ENCODE peak calls at places on chromosome 18, in ten cellular contexts. J is breast epithelium, S is cardiac muscle cell, R is ovary, O is left ventricle myocardium inferior, I is endodermal cell, V is PC-3, X is GM12865, D is body of pancreas, C is heart left ventricle. E is an unnamed sample.

GRCh38 chr18:32048507-32049091 is 30.0 kb downstream of the RNF125 start:
- DNase-seq in C (peak; percentile 51), R (peak; percentile 37), O (peak; percentile 27), J (no peak), S (peak; percentile 89), I (no peak), D (peak; percentile 21), V (no peak), X (peak; percentile 33), E (peak; percentile 15)

GRCh38 chr18:78612318-78612717 is 367.3 kb upstream of the SALL3 start:
- DNase-seq in I (peak; percentile 8), R (no peak), O (no peak), J (no peak), V (no peak), D (no peak), X (no peak), C (no peak), S (no peak), E (no peak)

GRCh38 chr18:13281406-13281805 is 62.8 kb downstream of the LDLRAD4 start:
- DNase-seq in S (no peak), X (no peak), C (no peak), D (no peak), J (no peak), O (no peak), V (no peak), R (no peak), I (peak; percentile 32), E (no peak)

GRCh38 chr18:69109686-69110085 is 291.0 kb upstream of the DOK6 start:
- DNase-seq in S (peak; percentile 50), I (no peak), X (no peak), C (no peak), V (no peak), R (no peak), O (no peak), J (no peak), D (no peak), E (no peak)

GRCh38 chr18:43017622-43018021 is 97.9 kb downstream of the RIT2 start:
- DNase-seq in X (no peak), O (no peak), V (no peak), J (no peak), D (no peak), S (no peak), C (no peak), R (no peak), I (no peak), E (no peak)

GRCh38 chr18:39799010-39799409 is 2156.0 kb upstream of the PIK3C3 start:
- DNase-seq in X (no peak), S (peak; percentile 62), I (no peak), V (peak; percentile 16), C (no peak), R (no peak), O (no peak), D (no peak), J (no peak), E (no peak)

GRCh38 chr18:61335737-61336555 is 2.7 kb downstream of the CDH20 start:
- DNase-seq in C (no peak), I (no peak), D (no peak), O (no peak), J (no peak), S (peak; percentile 30), R (no peak), X (no peak), V (no peak), E (no peak)

GRCh38 chr18:65750421-65751144 is at the start of gene CDH7:
- DNase-seq in O (no peak), S (no peak), C (no peak), J (no peak), R (no peak), I (peak; percentile 83), V (peak; percentile 60), X (no peak), D (no peak), E (no peak)

GRCh38 chr18:3511980-3512379 is 62.0 kb downstream of the TGIF1 start:
- DNase-seq in X (no peak), I (no peak), O (no peak), J (no peak), D (no peak), R (no peak), C (no peak), S (peak; percentile 80), V (peak; percentile 82), E (peak; percentile 43)

GRCh38 chr18:55861266-55861665 is 273.3 kb upstream of the TCF4 start:
- DNase-seq in D (no peak), R (no peak), V (peak; percentile 69), S (peak; percentile 70), X (no peak), C (no peak), J (no peak), I (peak; percentile 75), O (no peak), E (no peak)

GRCh38 chr18:22840606-22841144 is 92.5 kb upstream of the RBBP8 start:
- DNase-seq in X (no peak), O (no peak), D (no peak), S (no peak), J (no peak), C (no peak), R (no peak), I (no peak), V (no peak), E (no peak)

GRCh38 chr18:74652392-74652988 is 54.8 kb downstream of the ZNF407 start:
- DNase-seq in I (no peak), S (peak; percentile 67), X (peak; percentile 52), C (no peak), V (peak; percentile 69), J (no peak), D (no peak), R (no peak), O (no peak), E (no peak)
- TF ChIP-seq CTCF in I (peak; percentile 84), S (peak; percentile 55), X (peak; percentile 35), C (peak; percentile 59), V (peak; percentile 71), J (peak; percentile 20), D (peak; percentile 53), R (peak; percentile 36), O (peak; percentile 68), E (peak; percentile 64)

GRCh38 chr18:49492694-49493033 is 5.6 kb upstream of the C18orf32 start:
- DNase-seq in J (no peak), I (no peak), R (no peak), S (no peak), O (no peak), V (no peak), X (no peak), C (no peak), D (no peak), E (no peak)
- H3K4me3 ChIP-seq in J (peak overlapping the region; percentile 86), I (no peak overlapping the region), R (no peak overlapping the region), S (no peak overlapping the region), O (peak overlapping the region; percentile 87), V (peak overlapping the region; percentile 90), X (peak overlapping the region; percentile 80), C (no peak overlapping the region), D (no peak overlapping the region), E (no peak overlapping the region)

GRCh38 chr18:52422985-52423601 is 83.1 kb downstream of the DCC start:
- DNase-seq in D (peak; percentile 12), V (no peak), S (no peak), O (no peak), R (no peak), C (no peak), X (peak; percentile 13), J (no peak), I (no peak), E (no peak)
- TF ChIP-seq CTCF in D (no peak), V (no peak), S (no peak), O (no peak), R (no peak), C (no peak), X (no peak), J (no peak), I (peak; percentile 75), E (peak; percentile 44)

DNA sequence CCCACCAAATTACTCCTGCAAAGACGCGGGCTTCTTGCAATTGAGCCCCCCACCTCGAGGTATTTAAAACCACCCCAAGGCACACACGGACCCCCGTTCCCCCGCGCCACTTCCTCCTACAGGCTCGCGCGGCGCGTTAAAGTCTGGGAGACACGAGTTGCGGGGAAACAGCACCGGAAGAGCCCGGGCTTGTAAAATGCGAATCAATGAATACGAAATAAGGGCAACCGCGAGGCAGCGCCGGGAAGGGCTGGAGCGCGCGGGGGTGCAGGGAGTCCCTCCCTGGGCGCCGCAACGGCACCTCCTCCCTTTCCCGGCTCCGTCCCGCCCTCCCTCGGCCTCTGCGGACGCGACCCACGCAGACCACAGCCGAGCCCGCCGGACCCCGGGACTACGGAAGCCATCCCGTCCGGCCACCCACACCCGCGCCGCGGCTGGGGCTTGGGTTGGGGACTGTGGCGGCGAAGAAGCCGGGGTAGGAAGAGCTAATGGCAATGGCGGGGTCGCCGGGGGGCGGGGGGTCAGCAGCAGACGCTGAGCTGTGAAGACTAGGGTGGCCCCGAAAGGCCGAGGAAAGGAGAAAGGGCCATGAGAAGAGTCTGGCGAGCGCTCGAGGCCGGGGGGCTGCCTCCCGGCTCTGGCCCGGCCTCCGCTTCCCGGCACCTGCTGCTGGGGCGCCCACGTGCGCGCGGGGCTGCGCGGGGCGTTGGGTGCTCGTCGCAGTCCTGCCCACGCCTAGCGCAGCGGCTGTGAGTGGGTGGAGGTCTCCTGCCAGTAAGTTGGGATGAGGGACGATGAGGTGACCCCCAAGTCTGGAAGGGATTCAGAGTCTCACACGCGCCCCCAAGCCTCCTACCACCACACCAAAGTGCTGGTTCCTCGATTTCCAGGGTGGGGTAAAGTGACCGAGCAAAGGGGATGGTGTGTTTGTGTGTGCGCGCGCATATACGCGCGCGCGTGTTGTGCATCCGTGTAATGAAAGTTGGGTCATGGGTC is 1.2 kb upstream of the NETO1 start:
- DNase-seq in I (peak; percentile 65), O (no peak), X (no peak), R (no peak), D (no peak), V (no peak), C (no peak), J (no peak), S (no peak), E (no peak)
- H3K4me3 ChIP-seq in I (peak overlapping the region; percentile 77), O (peak overlapping the region; percentile 62), X (no peak overlapping the region), R (no peak overlapping the region), D (no peak overlapping the region), V (peak overlapping the region; percentile 66), C (peak overlapping the region; percentile 18), J (peak overlapping the region; percentile 32), S (peak overlapping the region; percentile 57), E (peak overlapping the region; percentile 61)